ENCODE peak calls at places on chromosomes 6 and 20, in eight cellular contexts. T, Y, A, I, E, D, N and O are unnamed samples.

GRCh38 chr6:4369616-4370015 is 234.2 kb upstream of the ECI2 start:
- DNase-seq in D (no peak), Y (peak; percentile 28), A (no peak), I (no peak), N (no peak), T (no peak), E (no peak), O (no peak)

GRCh38 chr6:27414996-27415395 is 26.4 kb downstream of the ZNF391 start:
- DNase-seq in D (no peak), N (no peak), T (no peak), Y (no peak), A (no peak), E (no peak), I (no peak), O (no peak)

GRCh38 chr20:11274137-11274536 is 600.3 kb upstream of the JAG1 start:
- DNase-seq in T (no peak), Y (peak; percentile 59), I (peak; percentile 76), D (no peak), N (no peak), A (no peak), E (peak; percentile 90), O (no peak)

GRCh38 chr6:31521835-31522234 is 6.9 kb upstream of the MCCD1 start:
- DNase-seq in Y (no peak), N (no peak), D (no peak), I (no peak), E (no peak), T (no peak), A (no peak), O (no peak)

GRCh38 chr20:10728873-10729670 is 55.3 kb upstream of the JAG1 start:
- DNase-seq in N (no peak), E (no peak), I (no peak), D (no peak), A (no peak), T (no peak), Y (no peak), O (no peak)

GRCh38 chr6:9537381-9537780 is 877.5 kb downstream of the TFAP2A start:
- DNase-seq in I (no peak), Y (no peak), D (no peak), A (no peak), N (no peak), E (no peak), T (no peak), O (no peak)

GRCh38 chr20:36506253-36506652 is 35.1 kb upstream of the MYL9 start:
- DNase-seq in Y (no peak), A (no peak), D (no peak), T (no peak), N (peak; percentile 1), I (no peak), E (peak; percentile 44), O (no peak)

GRCh38 chr6:36929607-36930006 is 24.9 kb upstream of the PI16 start:
- DNase-seq in E (no peak), T (no peak), D (no peak), N (no peak), I (no peak), Y (no peak), A (no peak), O (no peak)

GRCh38 chr20:34190679-34191090 is 50.5 kb upstream of the ASIP start:
- DNase-seq in E (peak; percentile 88), T (no peak), N (peak; percentile 86), Y (peak; percentile 68), I (peak; percentile 38), D (peak; percentile 82), A (peak; percentile 81), O (peak; percentile 87)

GRCh38 chr6:37788259-37788658 is 31.3 kb upstream of the ZFAND3 start:
- DNase-seq in A (no peak), Y (no peak), E (no peak), I (no peak), T (no peak), N (no peak), D (no peak), O (no peak)

GRCh38 chr6:124223596-124223995 is 419.9 kb downstream of the NKAIN2 start:
- DNase-seq in Y (no peak), E (no peak), A (no peak), T (no peak), I (no peak), D (no peak), N (no peak), O (no peak)

GRCh38 chr6:109411034-109411433 is 28.8 kb upstream of the CD164 start:
- DNase-seq in T (no peak), A (no peak), E (no peak), D (no peak), N (no peak), Y (no peak), I (no peak), O (no peak)

DNA sequence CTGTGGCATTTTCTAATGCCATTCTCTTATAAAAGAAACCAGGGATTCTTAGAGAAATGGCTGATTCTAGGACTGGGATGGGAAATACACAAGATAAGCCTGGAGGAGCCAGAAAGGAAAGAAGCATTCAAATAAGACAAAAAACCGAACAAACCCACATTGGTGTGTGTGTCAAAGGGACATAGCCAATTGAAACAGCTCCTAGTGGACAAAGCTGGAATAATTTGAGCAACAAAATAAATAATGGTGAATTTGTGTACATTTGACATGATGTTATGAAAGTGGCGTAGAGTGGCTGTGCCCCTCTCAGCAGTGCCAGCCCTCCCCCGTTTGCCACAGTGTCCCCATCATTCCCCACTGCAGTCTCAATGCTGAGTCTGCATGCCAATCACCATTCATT is 55.5 kb downstream of the B3GAT2 start:
- DNase-seq in E (no peak), I (no peak), N (no peak), T (no peak), D (no peak), A (no peak), Y (no peak), O (no peak)
- TF ChIP-seq CTCF in E (no peak), I (peak; percentile 59), N (no peak), T (no peak), D (peak; percentile 62), A (no peak), Y (peak; percentile 29), O (peak; percentile 35)

DNA sequence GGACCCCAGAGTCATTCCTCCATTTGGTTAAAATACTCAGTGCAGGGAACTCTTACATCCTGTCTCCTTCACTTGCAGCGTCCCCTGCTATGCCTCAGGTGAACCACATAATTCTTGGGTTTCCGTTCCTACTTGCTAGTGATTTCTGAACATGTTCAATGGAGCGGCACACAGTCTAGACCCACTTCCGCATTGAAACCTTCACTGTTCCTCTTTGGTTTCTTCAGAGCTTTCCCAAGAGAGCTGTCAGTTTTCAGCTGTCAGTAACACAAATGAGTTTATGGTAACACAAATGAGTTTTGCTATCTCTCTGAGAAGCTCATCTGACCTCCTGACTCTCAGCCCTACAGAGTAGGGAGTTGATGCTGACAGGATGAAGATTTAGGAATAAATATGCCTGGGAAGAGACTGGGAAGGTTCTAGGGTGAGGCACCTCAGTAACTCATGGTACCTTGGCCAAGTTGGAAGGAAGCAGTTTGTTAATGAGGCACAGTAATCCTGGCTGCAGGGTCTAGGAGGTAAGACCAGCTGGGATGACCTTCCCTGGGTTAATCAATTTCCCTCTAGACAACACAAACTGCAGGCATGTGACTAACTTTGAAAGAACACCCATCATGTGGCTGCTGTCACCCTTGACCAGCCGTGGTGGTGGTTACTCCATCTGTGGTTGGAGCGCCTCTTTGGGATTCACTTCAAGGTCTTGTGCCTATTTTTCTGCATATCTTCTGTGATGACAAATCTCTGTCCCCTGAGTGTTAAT is 5.4 kb downstream of the SYS1 start:
- DNase-seq in Y (no peak), A (no peak), E (no peak), T (no peak), D (no peak), N (no peak), I (no peak), O (peak; percentile 48)
- TF ChIP-seq CTCF in Y (no peak), A (no peak), E (no peak), T (no peak), D (no peak), N (no peak), I (no peak), O (no peak)

GRCh38 chr6:89160693-89161092 is 14.8 kb downstream of the PM20D2 start:
- DNase-seq in N (no peak), I (no peak), A (no peak), Y (no peak), T (no peak), D (no peak), E (no peak), O (no peak)

GRCh38 chr6:89162047-89162371 is 16.2 kb downstream of the PM20D2 start:
- DNase-seq in A (no peak), N (no peak), D (no peak), E (no peak), T (no peak), I (no peak), Y (no peak), O (no peak)

DNA sequence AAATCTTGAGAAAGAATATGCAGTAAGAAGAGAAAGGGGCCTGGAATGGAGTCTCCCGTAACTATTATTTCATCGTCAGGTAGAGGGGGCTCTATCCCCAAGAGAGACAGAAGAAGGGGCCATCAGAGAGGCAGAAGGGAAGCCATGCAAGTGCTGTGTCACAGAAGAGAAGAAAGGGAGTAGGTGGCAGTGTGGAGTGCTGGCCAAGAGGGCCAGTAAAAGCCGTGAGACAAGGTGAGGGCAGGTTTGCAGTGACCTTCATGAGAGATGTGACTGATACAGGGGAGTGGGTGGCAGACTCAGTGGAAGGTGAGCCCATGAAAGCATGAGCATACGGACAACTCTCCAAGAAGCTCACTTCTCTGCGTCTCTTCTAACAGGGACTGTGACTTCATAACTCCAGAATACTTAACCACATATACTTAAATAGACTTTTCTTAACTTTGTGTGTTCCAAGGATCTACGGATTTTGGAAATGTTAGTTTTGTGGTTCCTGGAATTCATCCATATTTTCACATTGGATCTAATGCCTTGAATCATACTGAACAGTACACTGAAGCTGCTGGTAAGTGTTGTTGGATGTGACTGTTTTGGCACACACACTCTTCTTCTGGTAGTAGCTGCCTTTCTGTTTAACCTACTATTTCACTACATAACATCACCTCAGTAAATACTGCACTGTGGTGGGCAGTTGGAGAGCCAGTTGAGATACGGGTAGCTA is 15.6 kb downstream of the PM20D2 start:
- DNase-seq in N (no peak), I (no peak), E (no peak), D (no peak), T (no peak), A (no peak), Y (no peak), O (no peak)
- TF ChIP-seq CTCF in N (no peak), I (no peak), E (no peak), D (no peak), T (no peak), A (no peak), Y (no peak), O (no peak)

GRCh38 chr20:45470939-45471338 is 1.4 kb downstream of the WFDC2 start:
- DNase-seq in E (no peak), Y (no peak), D (no peak), N (no peak), A (no peak), I (no peak), T (no peak), O (no peak)
- TF ChIP-seq CTCF in E (no peak), Y (no peak), D (peak; percentile 24), N (no peak), A (no peak), I (peak; percentile 54), T (no peak), O (peak; percentile 22)

GRCh38 chr6:168451805-168452204 is 10.8 kb downstream of the SMOC2 start:
- DNase-seq in N (no peak), A (no peak), I (no peak), D (no peak), E (no peak), Y (no peak), T (no peak), O (no peak)
- TF ChIP-seq CTCF in N (peak; percentile 24), A (no peak), I (peak; percentile 68), D (peak; percentile 62), E (no peak), Y (peak; percentile 38), T (no peak), O (peak; percentile 44)

GRCh38 chr6:90179190-90180169 is 117.2 kb downstream of the BACH2 start:
- DNase-seq in A (no peak), D (no peak), T (no peak), N (no peak), I (no peak), Y (no peak), E (no peak), O (no peak)
- TF ChIP-seq CTCF in A (no peak), D (peak; percentile 73), T (no peak), N (no peak), I (peak; percentile 50), Y (no peak), E (peak; percentile 12), O (peak; percentile 43)